ENCODE peak calls at places on chromosomes 4 and X, in five cellular contexts. One of them, this sample, is unnamed. For H3K4me1, the result is how much of the 10 kb centered on the place peaks cover.

GRCh38 chr4:153393397-153393796 is 48.9 kb downstream of the MND1 start:
- DNase-seq in fibroblast of lung: peak
- DNase-seq in endothelial cell of umbilical vein: no peak
- DNase-seq in A549: peak
- DNase-seq in GM23248: peak
- DNase-seq in this sample: no peak

GRCh38 chr4:15295421-15296162 is 132.2 kb upstream of the C1QTNF7 start:
- DNase-seq in fibroblast of lung: no peak
- DNase-seq in A549: no peak
- DNase-seq in endothelial cell of umbilical vein: no peak
- DNase-seq in GM23248: no peak
- DNase-seq in this sample: no peak

GRCh38 chr4:147683172-147683571 is 791 bp downstream of the PRMT9 start:
- DNase-seq in endothelial cell of umbilical vein: peak
- DNase-seq in A549: no peak
- DNase-seq in GM23248: peak
- DNase-seq in fibroblast of lung: peak
- DNase-seq in this sample: peak

GRCh38 chrX:39492495-39493162 is 605.1 kb downstream of the BCOR start:
- DNase-seq in endothelial cell of umbilical vein: no peak
- DNase-seq in GM23248: no peak
- DNase-seq in fibroblast of lung: no peak
- DNase-seq in A549: no peak
- DNase-seq in this sample: peak

GRCh38 chrX:19881559-19881958 is 5.8 kb downstream of the SH3KBP1 start:
- DNase-seq in A549: no peak
- DNase-seq in endothelial cell of umbilical vein: no peak
- DNase-seq in GM23248: no peak
- DNase-seq in fibroblast of lung: no peak
- DNase-seq in this sample: no peak

GRCh38 chr4:105389167-105389566 is 84.7 kb downstream of the PPA2 start:
- DNase-seq in A549: no peak
- DNase-seq in endothelial cell of umbilical vein: no peak
- DNase-seq in GM23248: peak
- DNase-seq in fibroblast of lung: peak
- DNase-seq in this sample: no peak

GRCh38 chrX:12327836-12328235 is 189.6 kb downstream of the FRMPD4 start:
- DNase-seq in A549: no peak
- DNase-seq in GM23248: no peak
- DNase-seq in fibroblast of lung: no peak
- DNase-seq in endothelial cell of umbilical vein: no peak
- DNase-seq in this sample: no peak

GRCh38 chr4:15004701-15005301 is 2.5 kb downstream of the CPEB2 start:
- DNase-seq in fibroblast of lung: peak
- DNase-seq in GM23248: peak
- DNase-seq in A549: peak
- DNase-seq in endothelial cell of umbilical vein: peak
- DNase-seq in this sample: peak

GRCh38 chrX:44470816-44471215 is 71.8 kb downstream of the FUNDC1 start:
- DNase-seq in GM23248: no peak
- DNase-seq in A549: no peak
- DNase-seq in fibroblast of lung: no peak
- DNase-seq in endothelial cell of umbilical vein: no peak
- DNase-seq in this sample: no peak

GRCh38 chrX:138921031-138921430 is 209.5 kb upstream of the FGF13 start:
- DNase-seq in GM23248: no peak
- DNase-seq in A549: no peak
- DNase-seq in endothelial cell of umbilical vein: no peak
- DNase-seq in fibroblast of lung: no peak
- DNase-seq in this sample: no peak

GRCh38 chrX:138914751-138915150 is 203.2 kb upstream of the FGF13 start:
- DNase-seq in fibroblast of lung: no peak
- DNase-seq in A549: no peak
- DNase-seq in endothelial cell of umbilical vein: no peak
- DNase-seq in GM23248: peak
- DNase-seq in this sample: no peak

DNA sequence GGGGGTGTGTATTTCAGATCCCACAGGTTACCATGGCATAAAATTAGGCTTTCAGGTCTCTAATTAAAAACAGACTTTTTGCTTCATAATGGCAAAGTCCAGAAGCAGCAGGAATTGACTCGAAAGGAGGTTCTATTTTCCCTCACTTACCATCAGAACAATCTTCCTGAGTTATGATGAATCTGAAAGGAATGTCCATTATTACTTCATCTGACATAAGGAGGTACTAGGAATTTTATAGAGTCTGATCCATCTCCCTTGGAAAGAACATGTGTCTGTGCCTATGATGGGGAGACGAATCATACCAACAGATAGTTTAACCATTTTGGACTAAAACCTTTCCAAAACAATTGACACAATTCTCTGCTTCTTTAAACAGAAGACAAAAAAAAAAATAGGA is 206.3 kb upstream of the FGF13 start:
- DNase-seq in endothelial cell of umbilical vein: no peak
- DNase-seq in A549: no peak
- DNase-seq in GM23248: peak
- DNase-seq in fibroblast of lung: peak
- DNase-seq in this sample: no peak
- H3K27ac ChIP-seq in endothelial cell of umbilical vein: no peak
- H3K27ac ChIP-seq in A549: no peak
- H3K27ac ChIP-seq in GM23248: peak
- H3K27ac ChIP-seq in fibroblast of lung: no peak
- H3K27ac ChIP-seq in this sample: no peak

GRCh38 chr4:2932951-2933565 is 30.1 kb downstream of the NOP14 start:
- DNase-seq in GM23248: peak
- DNase-seq in A549: no peak
- DNase-seq in endothelial cell of umbilical vein: no peak
- DNase-seq in fibroblast of lung: no peak
- DNase-seq in this sample: peak

GRCh38 chr4:2930821-2931764 is 32.1 kb downstream of the NOP14 start:
- DNase-seq in GM23248: no peak
- DNase-seq in A549: no peak
- DNase-seq in fibroblast of lung: no peak
- DNase-seq in endothelial cell of umbilical vein: no peak
- DNase-seq in this sample: no peak

GRCh38 chr4:2932561-2932950 is 30.6 kb downstream of the NOP14 start:
- DNase-seq in GM23248: no peak
- DNase-seq in A549: no peak
- DNase-seq in endothelial cell of umbilical vein: no peak
- DNase-seq in fibroblast of lung: no peak
- DNase-seq in this sample: no peak

GRCh38 chr4:2933566-2934076 is 29.6 kb downstream of the NOP14 start:
- DNase-seq in fibroblast of lung: no peak
- DNase-seq in endothelial cell of umbilical vein: peak
- DNase-seq in GM23248: peak
- DNase-seq in A549: no peak
- DNase-seq in this sample: no peak

GRCh38 chr4:2931765-2932560 is 31.2 kb downstream of the NOP14 start:
- DNase-seq in A549: no peak
- DNase-seq in GM23248: no peak
- DNase-seq in endothelial cell of umbilical vein: peak
- DNase-seq in fibroblast of lung: no peak
- DNase-seq in this sample: no peak
- H3K4me1 ChIP-seq in A549: under half
- H3K4me1 ChIP-seq in GM23248: under half
- H3K4me1 ChIP-seq in endothelial cell of umbilical vein: under half
- H3K4me1 ChIP-seq in fibroblast of lung: under half
- H3K4me1 ChIP-seq in this sample: under half

DNA sequence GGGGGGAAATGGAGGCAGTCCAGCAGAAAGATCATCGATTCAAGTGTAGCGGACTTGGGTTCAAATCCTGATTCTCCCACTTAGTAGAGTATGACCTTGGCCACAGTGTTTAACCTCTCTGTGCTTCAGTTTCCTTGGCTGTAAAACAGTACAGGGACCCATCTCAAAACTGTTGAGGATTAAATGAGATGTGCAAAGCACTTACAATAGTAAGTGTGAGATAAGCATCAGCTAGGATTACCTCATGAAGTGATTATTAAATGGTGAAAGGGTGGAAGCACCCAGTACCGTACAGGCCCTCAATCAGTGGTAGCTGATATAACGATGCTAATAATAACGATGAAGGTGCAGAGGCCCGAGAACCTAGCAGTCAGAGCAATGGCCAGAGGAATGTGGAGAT is 45.1 kb downstream of the PRPS1 start:
- DNase-seq in A549: no peak
- DNase-seq in endothelial cell of umbilical vein: no peak
- DNase-seq in fibroblast of lung: no peak
- DNase-seq in GM23248: peak
- DNase-seq in this sample: no peak
- H3K4me3 ChIP-seq in A549: no peak
- H3K4me3 ChIP-seq in endothelial cell of umbilical vein: no peak
- H3K4me3 ChIP-seq in fibroblast of lung: no peak
- H3K4me3 ChIP-seq in GM23248: peak
- H3K4me3 ChIP-seq in this sample: no peak

GRCh38 chrX:17632942-17633341 is 104.4 kb upstream of the SCML1 start:
- DNase-seq in A549: no peak
- DNase-seq in endothelial cell of umbilical vein: peak
- DNase-seq in fibroblast of lung: peak
- DNase-seq in GM23248: peak
- DNase-seq in this sample: peak

GRCh38 chrX:17637235-17637634 is 100.1 kb upstream of the SCML1 start:
- DNase-seq in endothelial cell of umbilical vein: no peak
- DNase-seq in A549: no peak
- DNase-seq in GM23248: no peak
- DNase-seq in fibroblast of lung: no peak
- DNase-seq in this sample: no peak

GRCh38 chrX:17635231-17635630 is 102.1 kb upstream of the SCML1 start:
- DNase-seq in fibroblast of lung: peak
- DNase-seq in A549: peak
- DNase-seq in endothelial cell of umbilical vein: no peak
- DNase-seq in GM23248: no peak
- DNase-seq in this sample: peak

GRCh38 chrX:17633546-17633945 is 103.7 kb upstream of the SCML1 start:
- DNase-seq in GM23248: no peak
- DNase-seq in A549: no peak
- DNase-seq in fibroblast of lung: no peak
- DNase-seq in endothelial cell of umbilical vein: peak
- DNase-seq in this sample: no peak

GRCh38 chrX:17634542-17635207 is 102.6 kb upstream of the SCML1 start:
- DNase-seq in fibroblast of lung: no peak
- DNase-seq in endothelial cell of umbilical vein: no peak
- DNase-seq in GM23248: no peak
- DNase-seq in A549: no peak
- DNase-seq in this sample: peak
- H3K27ac ChIP-seq in fibroblast of lung: no peak
- H3K27ac ChIP-seq in endothelial cell of umbilical vein: no peak
- H3K27ac ChIP-seq in GM23248: no peak
- H3K27ac ChIP-seq in A549: no peak
- H3K27ac ChIP-seq in this sample: peak

GRCh38 chr4:118995693-118996391 is 107.2 kb downstream of the SYNPO2 start:
- DNase-seq in endothelial cell of umbilical vein: no peak
- DNase-seq in A549: no peak
- DNase-seq in fibroblast of lung: no peak
- DNase-seq in GM23248: no peak
- DNase-seq in this sample: no peak

GRCh38 chr4:118999919-119000318 is 111.3 kb downstream of the SYNPO2 start:
- DNase-seq in fibroblast of lung: no peak
- DNase-seq in GM23248: no peak
- DNase-seq in endothelial cell of umbilical vein: no peak
- DNase-seq in A549: no peak
- DNase-seq in this sample: no peak

GRCh38 chr4:118997601-118998000 is 108.9 kb downstream of the SYNPO2 start:
- DNase-seq in fibroblast of lung: no peak
- DNase-seq in GM23248: peak
- DNase-seq in A549: no peak
- DNase-seq in endothelial cell of umbilical vein: no peak
- DNase-seq in this sample: no peak

GRCh38 chr4:119005888-119006287 is 117.2 kb downstream of the SYNPO2 start:
- DNase-seq in A549: no peak
- DNase-seq in fibroblast of lung: no peak
- DNase-seq in endothelial cell of umbilical vein: no peak
- DNase-seq in GM23248: no peak
- DNase-seq in this sample: no peak

DNA sequence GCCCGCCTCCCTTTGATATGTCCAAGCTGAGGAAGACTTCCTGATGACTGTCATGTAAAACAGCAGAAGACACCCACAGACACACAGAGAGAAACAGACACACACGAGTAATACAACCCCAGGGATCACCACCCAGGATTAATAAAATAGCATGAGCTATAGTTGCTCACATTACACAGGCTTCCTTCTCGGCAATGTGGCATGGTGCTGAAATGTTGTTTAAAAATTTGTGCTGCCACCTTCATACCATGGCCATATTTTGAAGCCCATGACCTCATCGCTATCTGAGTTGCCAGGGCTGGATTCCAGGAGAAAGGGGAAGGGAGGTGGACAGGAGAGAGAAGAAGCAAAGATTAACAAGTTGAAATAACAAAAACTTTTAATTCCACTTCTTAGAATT is 111.7 kb downstream of the SYNPO2 start:
- DNase-seq in endothelial cell of umbilical vein: no peak
- DNase-seq in GM23248: peak
- DNase-seq in fibroblast of lung: no peak
- DNase-seq in A549: no peak
- DNase-seq in this sample: no peak
- H3K4me1 ChIP-seq in endothelial cell of umbilical vein: under half
- H3K4me1 ChIP-seq in GM23248: under half
- H3K4me1 ChIP-seq in fibroblast of lung: under half
- H3K4me1 ChIP-seq in A549: under half
- H3K4me1 ChIP-seq in this sample: under half

DNA sequence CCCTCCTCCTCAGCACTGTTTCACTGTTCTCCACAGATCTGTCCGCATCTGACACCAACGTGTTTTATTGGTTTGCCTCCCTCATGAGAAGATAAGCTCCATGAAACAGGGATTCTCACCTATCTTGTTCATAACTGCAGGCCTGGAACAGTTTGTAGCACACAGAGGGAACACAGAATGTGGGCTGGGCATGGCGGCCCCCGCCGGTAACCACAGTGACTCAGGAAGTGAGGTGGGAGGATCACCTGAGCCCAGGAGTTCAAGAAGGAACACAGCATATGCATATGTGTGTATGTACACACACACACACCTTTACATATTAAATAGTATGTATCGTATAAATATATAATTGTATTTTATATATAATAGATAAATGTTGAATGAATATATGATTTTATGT is 168.6 kb downstream of the AFAP1 start:
- DNase-seq in endothelial cell of umbilical vein: no peak
- DNase-seq in A549: no peak
- DNase-seq in GM23248: no peak
- DNase-seq in fibroblast of lung: no peak
- DNase-seq in this sample: no peak
- H3K4me3 ChIP-seq in endothelial cell of umbilical vein: no peak
- H3K4me3 ChIP-seq in A549: no peak
- H3K4me3 ChIP-seq in GM23248: no peak
- H3K4me3 ChIP-seq in fibroblast of lung: no peak
- H3K4me3 ChIP-seq in this sample: no peak

GRCh38 chr4:87657525-87657924 is 7.4 kb downstream of the DMP1 start:
- DNase-seq in A549: peak
- DNase-seq in endothelial cell of umbilical vein: peak
- DNase-seq in fibroblast of lung: peak
- DNase-seq in GM23248: peak
- DNase-seq in this sample: no peak

GRCh38 chr4:87654487-87655044 is 4.5 kb downstream of the DMP1 start:
- DNase-seq in endothelial cell of umbilical vein: no peak
- DNase-seq in fibroblast of lung: no peak
- DNase-seq in A549: no peak
- DNase-seq in GM23248: no peak
- DNase-seq in this sample: no peak

GRCh38 chr4:87662871-87663270 is 12.8 kb downstream of the DMP1 start:
- DNase-seq in GM23248: no peak
- DNase-seq in endothelial cell of umbilical vein: no peak
- DNase-seq in fibroblast of lung: no peak
- DNase-seq in A549: no peak
- DNase-seq in this sample: no peak

GRCh38 chr4:87659247-87659931 is 9.3 kb downstream of the DMP1 start:
- DNase-seq in A549: peak
- DNase-seq in fibroblast of lung: no peak
- DNase-seq in endothelial cell of umbilical vein: peak
- DNase-seq in GM23248: peak
- DNase-seq in this sample: no peak
- H3K27ac ChIP-seq in A549: peak
- H3K27ac ChIP-seq in fibroblast of lung: no peak
- H3K27ac ChIP-seq in endothelial cell of umbilical vein: peak
- H3K27ac ChIP-seq in GM23248: no peak
- H3K27ac ChIP-seq in this sample: no peak